ENCODE peak calls at places on chromosomes 13 and 19, in four cellular contexts. L, S, N and I are unnamed samples. For H3K79me2, the result is how much of the 10 kb centered on the place peaks cover.

GRCh38 chr19:43435775-43436174 is 21.1 kb downstream of the TEX101 start:
- DNase-seq in L (no peak), S (no peak), N (no peak), I (no peak)

GRCh38 chr19:8452446-8453123 is 7.8 kb downstream of the HNRNPM start:
- DNase-seq in L (no peak), S (no peak), N (no peak), I (no peak)

GRCh38 chr19:10379880-10380310 is 477 bp downstream of the TYK2 start:
- DNase-seq in L (no peak), S (no peak), N (no peak), I (peak)

GRCh38 chr19:37725181-37725580 is 5.6 kb upstream of the ZNF607 start:
- DNase-seq in L (no peak), S (no peak), N (no peak), I (no peak)

GRCh38 chr13:84377071-84377470 is 494.8 kb upstream of the SLITRK1 start:
- DNase-seq in L (no peak), S (no peak), N (no peak), I (no peak)

GRCh38 chr13:35157143-35157755 is 215.2 kb downstream of the NBEA start:
- DNase-seq in L (peak), S (peak), N (peak), I (peak)

GRCh38 chr13:110306340-110306959 is 507 bp downstream of the COL4A1 start:
- DNase-seq in L (peak), S (peak), N (no peak), I (peak)

GRCh38 chr19:35109395-35110112 is 6.1 kb upstream of the FXYD3 start:
- DNase-seq in L (no peak), S (peak), N (no peak), I (peak)

GRCh38 chr19:711224-711623 is 2.5 kb downstream of the PALM start:
- DNase-seq in L (no peak), S (no peak), N (no peak), I (no peak)

GRCh38 chr19:3365447-3366103 is 808 bp upstream of the NFIC start:
- DNase-seq in L (peak), S (no peak), N (peak), I (peak)

GRCh38 chr13:79937311-79938243 is 403.3 kb downstream of the SPRY2 start:
- DNase-seq in L (no peak), S (no peak), N (no peak), I (no peak)

GRCh38 chr19:6807291-6807690 is 34.8 kb downstream of the VAV1 start:
- DNase-seq in L (no peak), S (no peak), N (no peak), I (no peak)

GRCh38 chr13:88643233-88643632 is 972.1 kb downstream of the SLITRK5 start:
- DNase-seq in L (no peak), S (no peak), N (no peak), I (no peak)

GRCh38 chr13:33793726-33794125 is 24.2 kb upstream of the RFC3 start:
- DNase-seq in L (no peak), S (no peak), N (no peak), I (peak)

GRCh38 chr19:33332248-33332647 is 29.9 kb upstream of the CEBPA start:
- DNase-seq in L (no peak), S (no peak), N (no peak), I (no peak)

GRCh38 chr13:70191034-70191433 is 82.8 kb upstream of the KLHL1 start:
- DNase-seq in L (no peak), S (no peak), N (no peak), I (no peak)

GRCh38 chr13:39536906-39537305 is 66.1 kb downstream of the LHFPL6 start:
- DNase-seq in L (no peak), S (peak), N (no peak), I (no peak)

GRCh38 chr13:103542648-103543047 is 476.4 kb upstream of the SLC10A2 start:
- DNase-seq in L (no peak), S (no peak), N (no peak), I (no peak)

GRCh38 chr19:2266183-2266993 is 10.2 kb upstream of the JSRP1 start:
- DNase-seq in L (peak), S (no peak), N (peak), I (peak)

GRCh38 chr13:34413538-34414210 is 528.4 kb upstream of the NBEA start:
- DNase-seq in L (no peak), S (no peak), N (peak), I (no peak)

GRCh38 chr19:30631035-30631375 is 258.8 kb downstream of the ZNF536 start:
- DNase-seq in L (no peak), S (no peak), N (no peak), I (no peak)

DNA sequence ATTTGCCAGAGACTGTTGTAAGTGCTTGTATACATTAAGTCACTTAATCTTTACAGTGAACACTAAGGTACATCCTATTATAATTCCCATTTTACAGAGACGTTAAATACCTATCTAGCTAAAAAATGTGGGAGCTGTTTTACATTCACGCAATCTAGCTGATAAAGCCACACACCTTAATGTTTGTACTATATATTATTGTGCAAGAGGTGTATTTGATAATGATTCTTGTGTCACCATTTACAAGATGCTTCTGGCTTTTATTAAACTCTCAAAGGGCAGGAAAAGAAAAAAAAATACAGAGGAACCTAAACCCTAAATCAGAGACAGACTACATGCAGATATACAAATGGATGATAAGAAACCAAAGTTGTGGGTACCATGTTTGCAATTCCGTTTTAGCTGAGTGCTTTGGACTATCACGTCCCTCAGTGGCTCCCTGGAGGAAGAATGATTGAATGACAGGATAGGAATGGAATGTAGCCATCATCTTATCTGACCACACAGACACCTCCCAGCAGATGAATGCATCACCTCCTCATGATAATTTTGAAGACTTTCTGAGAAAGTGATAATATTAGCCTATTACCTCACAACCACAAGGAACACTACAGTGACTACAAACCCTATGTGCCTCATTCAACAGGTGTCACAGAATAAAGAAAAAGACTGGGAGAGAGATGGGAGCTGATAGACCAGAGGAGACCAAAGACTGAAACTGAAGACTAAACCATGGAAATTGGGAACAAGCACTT is 230.5 kb upstream of the SERP2 start:
- DNase-seq in L (no peak), S (no peak), N (peak), I (peak)
- H2AFZ ChIP-seq in L (peak), S (no peak), N (peak), I (peak)

GRCh38 chr19:46265217-46265828 is 31.5 kb upstream of the HIF3A start:
- DNase-seq in L (peak), S (peak), N (peak), I (peak)
- TF ChIP-seq EZH2phosphoT487 in L (no peak), S (no peak), N (no peak), I (no peak)

GRCh38 chr19:45040059-45040767 is 1.4 kb downstream of the CLASRP start:
- DNase-seq in L (no peak), S (no peak), N (no peak), I (no peak)
- H3K79me2 ChIP-seq in L (half or more), S (half or more), N (half or more), I (half or more)

GRCh38 chr13:108915095-108915633 is 285.8 kb downstream of the MYO16 start:
- DNase-seq in L (peak), S (no peak), N (peak), I (peak)

GRCh38 chr13:108911807-108912206 is 282.4 kb downstream of the MYO16 start:
- DNase-seq in L (no peak), S (no peak), N (peak), I (no peak)

GRCh38 chr13:108919036-108919907 is 289.9 kb downstream of the MYO16 start:
- DNase-seq in L (no peak), S (no peak), N (peak), I (no peak)

GRCh38 chr13:108917581-108917980 is 288.2 kb downstream of the MYO16 start:
- DNase-seq in L (no peak), S (no peak), N (peak), I (peak)

GRCh38 chr13:108915634-108916497 is 286.5 kb downstream of the MYO16 start:
- DNase-seq in L (no peak), S (no peak), N (peak), I (peak)
- H2AFZ ChIP-seq in L (peak), S (no peak), N (peak), I (peak)